ENCODE peak calls at places on chromosomes 4 and X, in nine cellular contexts. D, F, N, T, X, S, R, A and Q are unnamed samples.

GRCh38 chrX:136954930-136955329 is 74.4 kb upstream of the RBMX start:
- DNase-seq in S (no peak), X (no peak), D (no peak), N (no peak), T (no peak), A (no peak), F (peak; percentile 30), R (no peak), Q (no peak)

GRCh38 chrX:6149231-6149870 is 79.3 kb downstream of the NLGN4X start:
- DNase-seq in N (no peak), R (no peak), X (no peak), D (no peak), S (no peak), T (no peak), A (no peak), F (no peak), Q (no peak)

GRCh38 chrX:108091266-108091877 is at the start of the genes ATG4A and PSMD10:
- DNase-seq in X (peak; percentile 92), D (peak; percentile 87), A (peak; percentile 96), S (peak; percentile 92), F (peak; percentile 97), N (peak; percentile 95), R (peak; percentile 96), T (peak; percentile 93), Q (peak; percentile 94)

GRCh38 chr4:6198278-6198677 is 2.1 kb downstream of the JAKMIP1 start:
- DNase-seq in D (no peak), R (no peak), A (no peak), N (no peak), F (no peak), T (peak; percentile 85), X (no peak), S (no peak), Q (no peak)

GRCh38 chr4:169270810-169271691 is at the start of gene SH3RF1:
- DNase-seq in X (peak; percentile 91), F (peak; percentile 88), S (peak; percentile 89), N (peak; percentile 93), A (peak; percentile 94), T (no peak), D (no peak), R (peak; percentile 92), Q (peak; percentile 91)

GRCh38 chr4:91116861-91117260 is 989.7 kb downstream of the CCSER1 start:
- DNase-seq in F (peak; percentile 43), A (no peak), S (no peak), R (no peak), T (no peak), X (no peak), D (no peak), N (no peak), Q (no peak)

GRCh38 chr4:110735691-110736090 is 112.8 kb upstream of the PITX2 start:
- DNase-seq in F (no peak), X (no peak), R (no peak), D (no peak), S (peak; percentile 5), T (no peak), A (no peak), N (no peak), Q (no peak)

GRCh38 chrX:427812-428725 is 41.4 kb upstream of the PPP2R3B start:
- DNase-seq in F (no peak), R (no peak), N (no peak), A (no peak), S (no peak), D (no peak), T (no peak), X (no peak), Q (no peak)

GRCh38 chr4:47326067-47326466 is 137.4 kb downstream of the COMMD8 start:
- DNase-seq in R (no peak), D (no peak), X (no peak), A (no peak), S (no peak), T (no peak), N (no peak), F (no peak), Q (no peak)

GRCh38 chrX:2343413-2343812 is 157.4 kb downstream of the DHRSX start:
- DNase-seq in N (no peak), A (no peak), R (no peak), X (no peak), S (no peak), D (no peak), F (no peak), T (no peak), Q (no peak)

GRCh38 chrX:2342878-2343277 is 157.9 kb downstream of the DHRSX start:
- DNase-seq in F (no peak), A (no peak), R (no peak), S (no peak), X (no peak), T (no peak), N (no peak), D (no peak), Q (no peak)

GRCh38 chrX:2346158-2346557 is 154.6 kb downstream of the DHRSX start:
- DNase-seq in N (no peak), A (no peak), F (no peak), T (no peak), R (no peak), S (no peak), D (no peak), X (no peak), Q (no peak)

GRCh38 chrX:2345562-2345961 is 155.2 kb downstream of the DHRSX start:
- DNase-seq in R (no peak), D (no peak), X (no peak), S (no peak), N (no peak), T (no peak), F (no peak), A (no peak), Q (no peak)

DNA sequence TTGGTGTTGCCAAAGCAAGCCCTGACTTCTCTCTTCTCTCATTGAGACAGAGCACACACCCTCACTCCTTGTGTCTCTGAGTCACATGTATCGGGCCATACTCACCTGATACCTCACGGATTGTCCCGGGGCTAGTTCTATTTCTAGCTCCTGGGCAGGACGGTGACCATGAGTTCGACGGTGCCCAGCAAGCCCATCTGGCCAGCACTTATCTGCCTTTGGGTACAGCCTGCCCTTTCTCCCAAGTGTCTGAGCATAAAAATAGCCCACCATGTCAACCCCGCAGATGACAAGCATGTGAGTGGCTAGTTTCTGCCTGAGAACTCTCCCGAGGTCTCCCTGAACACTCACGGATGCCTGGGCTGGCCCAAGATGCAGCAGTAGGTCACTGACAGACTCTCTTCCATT is 158.5 kb downstream of the DHRSX start:
- DNase-seq in R (no peak), T (no peak), N (no peak), D (no peak), S (no peak), A (no peak), F (no peak), X (peak; percentile 53), Q (peak; percentile 59)
- H3K9me3 ChIP-seq in R (no peaks in the 10 kb centered on the region), T (no peaks in the 10 kb centered on the region), N (no peaks in the 10 kb centered on the region), D (no peaks in the 10 kb centered on the region), S (no peaks in the 10 kb centered on the region), A (no peaks in the 10 kb centered on the region), F (no peaks in the 10 kb centered on the region), X (no peaks in the 10 kb centered on the region), Q (peaks cover 14% of the 10 kb centered on the region)

DNA sequence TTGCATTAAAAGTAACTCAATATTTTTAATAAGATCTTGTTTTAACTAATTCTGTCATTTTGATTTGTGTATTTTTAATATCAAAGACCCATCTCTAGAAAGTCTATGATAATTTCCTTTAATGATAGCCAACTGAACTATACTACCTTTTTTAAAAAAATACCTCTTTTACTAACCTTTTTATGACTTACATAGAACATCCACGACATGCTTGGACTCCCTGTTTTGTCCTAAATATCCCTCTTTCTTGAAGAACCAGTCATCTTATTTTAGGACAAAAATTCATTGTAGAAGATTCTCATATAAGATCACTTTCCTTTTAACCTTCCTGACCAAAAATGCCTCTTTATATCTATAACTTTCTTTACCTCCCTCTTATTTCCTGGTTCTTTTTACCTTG is 76.8 kb upstream of the GC start:
- DNase-seq in S (no peak), A (no peak), D (no peak), T (no peak), N (no peak), R (no peak), X (no peak), F (no peak), Q (no peak)
- H3K9me3 ChIP-seq in S (peaks cover 37% of the 10 kb centered on the region), A (peaks cover 5% of the 10 kb centered on the region), D (no peaks in the 10 kb centered on the region), T (no peaks in the 10 kb centered on the region), N (no peaks in the 10 kb centered on the region), R (peaks cover 2% of the 10 kb centered on the region), X (no peaks in the 10 kb centered on the region), F (no peaks in the 10 kb centered on the region), Q (no peaks in the 10 kb centered on the region)

GRCh38 chrX:145817299-145817665 is 347 bp upstream of the SLITRK2 start:
- DNase-seq in D (no peak), F (no peak), N (no peak), X (no peak), T (no peak), A (no peak), S (no peak), R (no peak), Q (peak; percentile 9)
- H3K9me3 ChIP-seq in D (no peaks in the 10 kb centered on the region), F (no peaks in the 10 kb centered on the region), N (no peaks in the 10 kb centered on the region), X (no peaks in the 10 kb centered on the region), T (no peaks in the 10 kb centered on the region), A (no peaks in the 10 kb centered on the region), S (no peaks in the 10 kb centered on the region), R (no peaks in the 10 kb centered on the region), Q (no peaks in the 10 kb centered on the region)

DNA sequence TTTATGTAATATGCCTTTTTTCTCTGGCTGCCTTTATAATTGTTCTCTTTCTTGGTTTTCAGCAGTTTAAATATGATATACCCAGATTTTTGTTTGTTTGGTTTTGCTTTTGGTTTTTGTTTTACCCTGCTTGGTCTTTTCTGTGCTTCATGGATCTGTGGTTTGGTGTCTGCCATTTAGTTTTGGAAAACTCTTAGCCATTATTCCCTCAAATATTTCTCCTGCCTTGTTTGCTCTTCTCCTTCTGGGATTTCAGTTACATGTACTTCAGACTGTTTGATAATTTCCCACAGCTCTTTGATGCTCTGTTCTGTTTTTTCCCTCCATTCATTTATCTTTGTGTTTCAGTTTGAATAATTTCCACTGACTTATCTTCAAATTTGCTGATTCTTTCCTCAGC is 223.1 kb upstream of the BCOR start:
- DNase-seq in F (no peak), A (no peak), D (no peak), S (no peak), T (no peak), R (no peak), N (no peak), X (no peak), Q (no peak)
- H3K9me3 ChIP-seq in F (no peaks in the 10 kb centered on the region), A (no peaks in the 10 kb centered on the region), D (no peaks in the 10 kb centered on the region), S (no peaks in the 10 kb centered on the region), T (no peaks in the 10 kb centered on the region), R (no peaks in the 10 kb centered on the region), N (no peaks in the 10 kb centered on the region), X (peaks cover 19% of the 10 kb centered on the region), Q (no peaks in the 10 kb centered on the region)

DNA sequence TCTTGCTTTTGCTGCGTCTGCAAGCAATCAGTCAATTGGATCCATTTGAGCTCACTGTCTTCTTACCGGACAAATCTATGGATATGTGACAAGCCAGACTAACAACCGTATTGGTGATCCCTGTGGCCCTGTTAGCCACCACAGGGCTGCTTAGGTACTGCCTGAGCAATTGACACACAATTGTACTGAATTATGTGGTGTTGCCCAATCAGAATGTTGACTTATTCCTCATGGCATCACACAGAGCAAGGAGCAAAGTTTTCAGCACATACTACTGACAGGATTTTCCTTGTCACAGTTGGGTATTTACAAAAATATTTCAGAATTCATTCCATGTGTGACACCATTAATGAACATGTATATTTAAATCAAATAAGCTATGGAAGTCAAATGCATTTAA is 41.3 kb upstream of the XAGE1B start:
- DNase-seq in A (no peak), F (no peak), X (no peak), S (no peak), N (no peak), T (no peak), R (no peak), D (no peak), Q (no peak)
- H3K9me3 ChIP-seq in A (no peaks in the 10 kb centered on the region), F (no peaks in the 10 kb centered on the region), X (no peaks in the 10 kb centered on the region), S (no peaks in the 10 kb centered on the region), N (no peaks in the 10 kb centered on the region), T (no peaks in the 10 kb centered on the region), R (no peaks in the 10 kb centered on the region), D (no peaks in the 10 kb centered on the region), Q (no peaks in the 10 kb centered on the region)